ENCODE peak calls at places on chromosomes 16 and 17, in four cellular contexts. One of them, this sample, is unnamed. For H3K4me1, the result is how much of the 10 kb centered on the place peaks cover.

GRCh38 chr17:4950075-4950756 is 703 bp upstream of the ENO3 start:
- DNase-seq in GM12878: no peak
- DNase-seq in K562: peak
- DNase-seq in IMR-90: no peak
- DNase-seq in this sample: peak

GRCh38 chr17:81193051-81193410 is 27.0 kb upstream of the AATK start:
- DNase-seq in GM12878: no peak
- DNase-seq in IMR-90: no peak
- DNase-seq in K562: no peak
- DNase-seq in this sample: peak

GRCh38 chr17:10063730-10064221 is 134.6 kb downstream of the GAS7 start:
- DNase-seq in K562: no peak
- DNase-seq in GM12878: peak
- DNase-seq in IMR-90: peak
- DNase-seq in this sample: no peak

GRCh38 chr16:1327619-1327947 is 5.9 kb upstream of the BAIAP3 start:
- DNase-seq in GM12878: no peak
- DNase-seq in K562: no peak
- DNase-seq in IMR-90: no peak
- DNase-seq in this sample: no peak

GRCh38 chr17:28384281-28385036 is 13.0 kb downstream of the SARM1 start:
- DNase-seq in IMR-90: no peak
- DNase-seq in GM12878: no peak
- DNase-seq in K562: no peak
- DNase-seq in this sample: no peak

GRCh38 chr16:74322301-74322710 is 25.7 kb downstream of the PSMD7 start:
- DNase-seq in IMR-90: no peak
- DNase-seq in K562: no peak
- DNase-seq in GM12878: no peak
- DNase-seq in this sample: no peak

GRCh38 chr16:19908921-19909320 is 24.3 kb upstream of the GPRC5B start:
- DNase-seq in K562: no peak
- DNase-seq in IMR-90: no peak
- DNase-seq in GM12878: no peak
- DNase-seq in this sample: no peak

GRCh38 chr17:35749560-35750412 is 3.3 kb downstream of the GAS2L2 start:
- DNase-seq in GM12878: no peak
- DNase-seq in IMR-90: peak
- DNase-seq in K562: peak
- DNase-seq in this sample: no peak

GRCh38 chr17:66271512-66271911 is 30.9 kb upstream of the PRKCA start:
- DNase-seq in IMR-90: no peak
- DNase-seq in GM12878: no peak
- DNase-seq in K562: no peak
- DNase-seq in this sample: no peak

GRCh38 chr16:22055881-22056280 is 36.5 kb upstream of the VWA3A start:
- DNase-seq in GM12878: no peak
- DNase-seq in IMR-90: no peak
- DNase-seq in K562: peak
- DNase-seq in this sample: peak

GRCh38 chr16:84165746-84166145 is 20.6 kb downstream of the DNAAF1 start:
- DNase-seq in K562: no peak
- DNase-seq in IMR-90: no peak
- DNase-seq in GM12878: no peak
- DNase-seq in this sample: no peak

GRCh38 chr17:35846055-35846809 is 22.5 kb downstream of the HEATR9 start:
- DNase-seq in K562: no peak
- DNase-seq in GM12878: no peak
- DNase-seq in IMR-90: peak
- DNase-seq in this sample: no peak

GRCh38 chr16:30088237-30088831 is 3.4 kb downstream of the TBX6 start:
- DNase-seq in GM12878: no peak
- DNase-seq in IMR-90: no peak
- DNase-seq in K562: no peak
- DNase-seq in this sample: no peak

GRCh38 chr16:30092373-30093010 is 768 bp upstream of the TBX6 start:
- DNase-seq in GM12878: peak
- DNase-seq in K562: peak
- DNase-seq in IMR-90: peak
- DNase-seq in this sample: peak

GRCh38 chr16:30091474-30092372 is at the start of gene TBX6:
- DNase-seq in GM12878: peak
- DNase-seq in K562: peak
- DNase-seq in IMR-90: peak
- DNase-seq in this sample: peak

GRCh38 chr16:30088832-30089624 is 2.7 kb downstream of the TBX6 start:
- DNase-seq in GM12878: no peak
- DNase-seq in K562: no peak
- DNase-seq in IMR-90: no peak
- DNase-seq in this sample: no peak

DNA sequence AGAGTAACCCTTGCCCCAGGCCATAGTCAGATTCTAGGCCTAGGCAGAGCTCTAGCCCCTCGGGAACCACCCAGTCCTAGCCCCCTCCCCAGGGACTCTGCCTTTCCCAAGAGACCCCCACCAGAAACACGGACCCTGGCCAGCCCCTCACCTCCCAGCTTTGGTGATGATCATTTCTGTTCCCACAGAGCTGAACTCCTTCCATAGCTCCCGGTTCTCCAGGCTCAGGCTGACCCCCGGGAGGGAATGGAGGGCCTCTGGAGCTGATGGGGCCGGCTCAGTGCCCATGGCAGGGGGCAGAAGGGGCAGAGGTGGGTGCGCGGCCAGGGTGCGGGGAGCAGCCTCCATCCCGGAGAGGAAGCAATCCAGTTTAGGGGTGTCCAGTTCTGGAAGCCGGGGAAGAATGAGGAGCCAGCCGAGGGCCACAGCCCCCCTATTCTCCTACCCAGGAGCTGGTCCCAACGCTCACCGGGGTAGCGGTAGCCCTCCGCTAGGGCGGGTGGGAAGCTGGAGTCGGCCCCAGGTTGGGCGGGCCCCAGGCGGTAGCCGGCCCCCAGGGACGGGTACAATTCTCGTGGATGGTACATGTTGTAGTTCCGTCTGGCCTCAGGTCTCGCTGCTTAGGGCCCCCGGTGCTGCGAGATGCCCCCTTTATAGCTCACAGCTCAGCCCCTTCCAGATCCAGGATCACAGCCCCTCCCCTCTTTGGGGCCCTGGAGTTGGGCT is 954 bp downstream of the TBX6 start:
- DNase-seq in GM12878: no peak
- DNase-seq in IMR-90: no peak
- DNase-seq in K562: no peak
- DNase-seq in this sample: peak
- H3K4me1 ChIP-seq in GM12878: under half
- H3K4me1 ChIP-seq in IMR-90: under half
- H3K4me1 ChIP-seq in K562: under half
- H3K4me1 ChIP-seq in this sample: under half

GRCh38 chr16:83781-84615 is 6.0 kb downstream of the MPG start:
- DNase-seq in IMR-90: peak
- DNase-seq in GM12878: no peak
- DNase-seq in K562: no peak
- DNase-seq in this sample: no peak
- H3K4me1 ChIP-seq in IMR-90: under half
- H3K4me1 ChIP-seq in GM12878: under half
- H3K4me1 ChIP-seq in K562: under half
- H3K4me1 ChIP-seq in this sample: under half

GRCh38 chr17:42363767-42364585 is 24.3 kb downstream of the STAT3 start:
- DNase-seq in IMR-90: peak
- DNase-seq in K562: no peak
- DNase-seq in GM12878: no peak
- DNase-seq in this sample: no peak
- H3K4me1 ChIP-seq in IMR-90: under half
- H3K4me1 ChIP-seq in K562: under half
- H3K4me1 ChIP-seq in GM12878: under half
- H3K4me1 ChIP-seq in this sample: under half

GRCh38 chr17:77315551-77316190 is 174.9 kb downstream of the SEC14L1 start:
- DNase-seq in GM12878: no peak
- DNase-seq in K562: no peak
- DNase-seq in IMR-90: no peak
- DNase-seq in this sample: peak
- H3K4me1 ChIP-seq in GM12878: under half
- H3K4me1 ChIP-seq in K562: under half
- H3K4me1 ChIP-seq in IMR-90: under half
- H3K4me1 ChIP-seq in this sample: under half

GRCh38 chr16:67923414-67924127 is 8.1 kb downstream of the CTRL start:
- DNase-seq in IMR-90: no peak
- DNase-seq in GM12878: no peak
- DNase-seq in K562: no peak
- DNase-seq in this sample: peak
- H3K4me1 ChIP-seq in IMR-90: under half
- H3K4me1 ChIP-seq in GM12878: under half
- H3K4me1 ChIP-seq in K562: under half
- H3K4me1 ChIP-seq in this sample: under half

DNA sequence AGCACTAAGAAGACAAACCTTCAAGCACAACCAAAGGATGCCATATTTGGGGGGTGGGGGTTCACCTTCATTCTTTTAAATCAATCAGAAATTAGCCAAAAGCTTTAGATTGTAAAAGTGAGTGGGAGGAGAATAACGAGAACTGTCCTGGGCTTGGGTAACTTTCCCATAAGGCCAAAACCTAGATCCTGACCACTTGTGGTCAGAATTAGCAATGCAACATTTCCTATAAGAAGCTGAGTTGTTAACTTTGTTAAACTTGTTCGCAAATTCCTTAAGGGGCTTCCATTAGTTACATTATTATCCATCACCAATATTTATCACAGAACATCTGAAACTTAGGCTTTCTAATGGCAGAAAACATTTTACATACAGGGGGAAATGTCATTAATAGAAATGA is 25.1 kb downstream of the STAT5B start:
- DNase-seq in GM12878: no peak
- DNase-seq in K562: peak
- DNase-seq in IMR-90: no peak
- DNase-seq in this sample: no peak
- H3K4me1 ChIP-seq in GM12878: under half
- H3K4me1 ChIP-seq in K562: under half
- H3K4me1 ChIP-seq in IMR-90: under half
- H3K4me1 ChIP-seq in this sample: under half